ENCODE peak calls at places on chromosomes 13 and 19, in six cellular contexts. W is foreskin keratinocyte; D is astrocyte of the cerebellum; O is stimulated activated CD8-positive, alpha-beta memory T cell treated with anti-CD3 and anti-CD28 coated beads, Interleukin-4, amount 100 ng/mL, for 24 hours; X is stromal cell of bone marrow; Z is transverse colon. P is an unnamed sample.

GRCh38 chr19:49581007-49581508 is at the start of gene PRRG2:
- DNase-seq in W (peak; percentile 29), D (no peak), O (no peak), X (no peak), Z (peak; percentile 70), P (no peak)

GRCh38 chr19:33800012-33800680 is 3.5 kb downstream of the KCTD15 start:
- DNase-seq in W (no peak), D (no peak), O (no peak), X (no peak), Z (no peak), P (no peak)

GRCh38 chr13:74290324-74290773 is 156.1 kb upstream of the KLF12 start:
- DNase-seq in W (peak; percentile 98), D (peak; percentile 93), O (no peak), X (peak; percentile 70), Z (peak; percentile 9), P (no peak)

GRCh38 chr13:50357586-50358118 is 342.4 kb downstream of the KCNRG start:
- DNase-seq in W (peak; percentile 64), D (peak; percentile 69), O (no peak), X (peak; percentile 73), Z (no peak), P (no peak)

GRCh38 chr13:106561551-106562170 is 6.3 kb downstream of the ARGLU1 start:
- DNase-seq in W (no peak), D (no peak), O (peak; percentile 28), X (peak; percentile 24), Z (no peak), P (peak; percentile 16)

GRCh38 chr19:49084206-49085019 is 838 bp upstream of the SNRNP70 start:
- DNase-seq in W (no peak), D (no peak), O (no peak), X (no peak), Z (no peak), P (no peak)

GRCh38 chr13:25874907-25875306 is 176.9 kb downstream of the SHISA2 start:
- DNase-seq in W (no peak), D (no peak), O (peak; percentile 27), X (no peak), Z (peak; percentile 26), P (no peak)

GRCh38 chr13:105991622-105992254 is 543.7 kb downstream of the EFNB2 start:
- DNase-seq in W (peak; percentile 100), D (peak; percentile 44), O (no peak), X (peak; percentile 72), Z (no peak), P (no peak)

GRCh38 chr19:11375143-11375948 is 880 bp downstream of the SWSAP1 start:
- DNase-seq in W (no peak), D (no peak), O (peak; percentile 46), X (no peak), Z (peak; percentile 74), P (no peak)

GRCh38 chr13:41973247-41973741 is 12.4 kb upstream of the VWA8 start:
- DNase-seq in W (no peak), D (no peak), O (no peak), X (no peak), Z (no peak), P (no peak)

GRCh38 chr13:88031980-88032562 is 360.9 kb downstream of the SLITRK5 start:
- DNase-seq in W (peak; percentile 82), D (peak; percentile 3), O (no peak), X (no peak), Z (no peak), P (no peak)

GRCh38 chr13:114128624-114129522 is 3.5 kb downstream of the RASA3 start:
- DNase-seq in W (no peak), D (peak; percentile 82), O (peak; percentile 85), X (peak; percentile 94), Z (peak; percentile 79), P (peak; percentile 92)

GRCh38 chr19:17948474-17948966 is 15.7 kb downstream of the CCDC124 start:
- DNase-seq in W (no peak), D (no peak), O (no peak), X (no peak), Z (no peak), P (no peak)

GRCh38 chr19:29771708-29772415 is 39.9 kb upstream of the CCNE1 start:
- DNase-seq in W (peak; percentile 15), D (no peak), O (peak; percentile 7), X (peak; percentile 18), Z (peak; percentile 48), P (peak; percentile 47)

GRCh38 chr13:33369073-33369472 is 83.5 kb upstream of the STARD13 start:
- DNase-seq in W (no peak), D (no peak), O (no peak), X (no peak), Z (no peak), P (no peak)

GRCh38 chr19:19319725-19320361 is 466 bp downstream of the SUGP1 start:
- DNase-seq in W (no peak), D (no peak), O (no peak), X (no peak), Z (peak; percentile 10), P (no peak)

GRCh38 chr19:11995174-11995573 is 30.3 kb downstream of the ZNF763 start:
- DNase-seq in W (no peak), D (no peak), O (no peak), X (no peak), Z (no peak), P (no peak)